ENCODE peak calls at places on chromosomes 4 and X, in eight cellular contexts. Z is endodermal cell, G is OCI-LY7, O is astrocyte of the spinal cord, W is neural crest cell, N is lung, J is heart left ventricle, F is breast epithelium. D is an unnamed sample.

GRCh38 chrX:118459494-118459893 is 36.1 kb upstream of the DOCK11 start:
- DNase-seq in Z (no peak), G (peak), O (peak), W (no peak), N (no peak), J (no peak), F (no peak), D (no peak)

GRCh38 chr4:113154281-113154680 is 104.8 kb downstream of the ANK2 start:
- DNase-seq in Z (no peak), G (no peak), O (no peak), W (no peak), N (no peak), J (no peak), F (no peak), D (no peak)

GRCh38 chr4:142512161-142512560 is 333.9 kb downstream of the INPP4B start:
- DNase-seq in Z (no peak), G (no peak), O (no peak), W (no peak), N (no peak), J (no peak), F (no peak), D (no peak)

GRCh38 chrX:153434801-153435200 is 11.1 kb downstream of the TREX2 start:
- DNase-seq in Z (no peak), G (no peak), O (no peak), W (no peak), N (no peak), J (no peak), F (no peak), D (no peak)

GRCh38 chr4:23384741-23385140 is 505.1 kb downstream of the PPARGC1A start:
- DNase-seq in Z (no peak), G (no peak), O (peak), W (no peak), N (no peak), J (no peak), F (no peak), D (no peak)

GRCh38 chr4:171812377-171813194 is 618 bp upstream of the GALNTL6 start:
- DNase-seq in Z (peak), G (no peak), O (no peak), W (peak), N (no peak), J (peak), F (no peak), D (peak)

GRCh38 chrX:103716967-103717366 is 6.3 kb downstream of the TMEM31 start:
- DNase-seq in Z (no peak), G (no peak), O (peak), W (no peak), N (no peak), J (no peak), F (no peak), D (no peak)

GRCh38 chr4:8331567-8331955 is 62.0 kb downstream of the HTRA3 start:
- DNase-seq in Z (no peak), G (no peak), O (no peak), W (no peak), N (no peak), J (peak), F (peak), D (no peak)

GRCh38 chr4:17997129-17997528 is 24.4 kb downstream of the LCORL start:
- DNase-seq in Z (no peak), G (no peak), O (no peak), W (no peak), N (no peak), J (no peak), F (no peak), D (no peak)

GRCh38 chr4:81405900-81406401 is 65.8 kb downstream of the RASGEF1B start:
- DNase-seq in Z (no peak), G (peak), O (peak), W (peak), N (peak), J (no peak), F (no peak), D (no peak)

GRCh38 chr4:185011408-185011807 is 6.9 kb upstream of the HELT start:
- DNase-seq in Z (peak), G (peak), O (no peak), W (peak), N (no peak), J (no peak), F (no peak), D (no peak)

GRCh38 chrX:22314211-22314610 is 41.5 kb downstream of the CBLL2 start:
- DNase-seq in Z (no peak), G (no peak), O (no peak), W (no peak), N (no peak), J (no peak), F (no peak), D (no peak)

GRCh38 chr4:6591305-6591704 is 16.3 kb downstream of the MAN2B2 start:
- DNase-seq in Z (no peak), G (peak), O (no peak), W (no peak), N (no peak), J (no peak), F (no peak), D (no peak)

GRCh38 chr4:88807499-88807898 is 109.9 kb upstream of the NAP1L5 start:
- DNase-seq in Z (no peak), G (no peak), O (no peak), W (no peak), N (no peak), J (no peak), F (no peak), D (no peak)

GRCh38 chr4:173879286-173879908 is 349.4 kb upstream of the HAND2 start:
- DNase-seq in Z (no peak), G (no peak), O (no peak), W (no peak), N (no peak), J (no peak), F (no peak), D (no peak)

GRCh38 chr4:6248394-6248793 is 21.3 kb upstream of the WFS1 start:
- DNase-seq in Z (no peak), G (no peak), O (no peak), W (no peak), N (no peak), J (no peak), F (no peak), D (no peak)

GRCh38 chrX:45843518-45843917 is 642.8 kb upstream of the DIPK2B start:
- DNase-seq in Z (no peak), G (no peak), O (no peak), W (no peak), N (no peak), J (no peak), F (no peak), D (no peak)

GRCh38 chr4:85955614-85956295 is 404.1 kb downstream of the MAPK10 start:
- DNase-seq in Z (no peak), G (no peak), O (no peak), W (no peak), N (no peak), J (no peak), F (no peak), D (no peak)

GRCh38 chrX:17521871-17522693 is 147.1 kb downstream of the NHS start:
- DNase-seq in Z (peak), G (no peak), O (peak), W (no peak), N (no peak), J (no peak), F (no peak), D (no peak)

GRCh38 chr4:38013461-38014366 is 53.5 kb downstream of the PTTG2 start:
- DNase-seq in Z (no peak), G (no peak), O (peak), W (no peak), N (no peak), J (peak), F (no peak), D (no peak)

GRCh38 chrX:37986893-37987292 is 19.5 kb upstream of the SYTL5 start:
- DNase-seq in Z (no peak), G (no peak), O (peak), W (no peak), N (no peak), J (no peak), F (no peak), D (no peak)

GRCh38 chr4:37715889-37716402 is 29.8 kb upstream of the RELL1 start:
- DNase-seq in Z (no peak), G (no peak), O (peak), W (no peak), N (no peak), J (no peak), F (no peak), D (no peak)

GRCh38 chrX:86078650-86079049 is 31.3 kb upstream of the CHM start:
- DNase-seq in Z (no peak), G (no peak), O (no peak), W (no peak), N (no peak), J (no peak), F (no peak), D (no peak)
- TF ChIP-seq CTCF in Z (no peak), G (no peak), O (no peak), W (no peak), N (no peak), J (no peak), F (no peak), D (no peak)

GRCh38 chr4:40388248-40388647 is 53.1 kb downstream of the CHRNA9 start:
- DNase-seq in Z (peak), G (peak), O (no peak), W (no peak), N (no peak), J (no peak), F (no peak), D (peak)
- TF ChIP-seq CTCF in Z (peak), G (no peak), O (no peak), W (no peak), N (no peak), J (no peak), F (no peak), D (no peak)

DNA sequence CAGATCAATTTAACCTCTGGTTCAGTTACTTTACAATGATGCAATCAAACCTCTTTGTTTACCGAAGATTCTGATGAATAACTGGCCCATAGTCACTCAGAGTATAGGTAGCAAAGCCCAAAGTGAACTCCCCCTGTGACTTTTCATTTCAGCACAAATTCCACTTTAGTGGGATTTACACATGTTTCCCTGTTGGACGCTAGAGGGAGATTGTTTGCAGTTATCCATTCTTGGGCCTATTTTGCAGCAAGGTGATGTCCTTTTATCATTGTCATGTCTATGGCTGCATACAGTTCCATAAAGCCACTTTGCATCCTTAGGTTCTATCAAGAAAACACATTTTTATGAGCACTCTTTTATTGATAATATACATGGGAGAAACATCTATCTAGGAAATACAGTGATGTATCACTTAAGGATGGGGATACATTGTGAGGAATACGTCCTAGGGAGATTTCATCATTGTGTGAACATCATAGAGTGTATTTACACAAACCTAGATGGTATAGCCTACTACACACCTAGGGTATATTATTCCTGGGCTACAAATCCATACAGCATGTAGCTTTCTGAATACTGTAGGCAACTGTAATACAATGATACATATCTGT is 14.5 kb upstream of the DKK2 start:
- DNase-seq in Z (no peak), G (peak), O (no peak), W (no peak), N (no peak), J (no peak), F (no peak), D (no peak)
- TF ChIP-seq CTCF in Z (peak), G (peak), O (peak), W (peak), N (no peak), J (peak), F (peak), D (peak)

GRCh38 chrX:92230628-92231027 is 451.5 kb downstream of the PCDH11X start:
- DNase-seq in Z (no peak), G (no peak), O (no peak), W (no peak), N (no peak), J (no peak), F (no peak), D (no peak)

GRCh38 chrX:92231391-92231790 is 452.2 kb downstream of the PCDH11X start:
- DNase-seq in Z (no peak), G (no peak), O (no peak), W (no peak), N (no peak), J (no peak), F (no peak), D (no peak)

GRCh38 chrX:92232182-92232581 is 453.0 kb downstream of the PCDH11X start:
- DNase-seq in Z (no peak), G (no peak), O (peak), W (peak), N (no peak), J (no peak), F (no peak), D (no peak)
- TF ChIP-seq CTCF in Z (peak), G (peak), O (peak), W (peak), N (no peak), J (peak), F (no peak), D (peak)

DNA sequence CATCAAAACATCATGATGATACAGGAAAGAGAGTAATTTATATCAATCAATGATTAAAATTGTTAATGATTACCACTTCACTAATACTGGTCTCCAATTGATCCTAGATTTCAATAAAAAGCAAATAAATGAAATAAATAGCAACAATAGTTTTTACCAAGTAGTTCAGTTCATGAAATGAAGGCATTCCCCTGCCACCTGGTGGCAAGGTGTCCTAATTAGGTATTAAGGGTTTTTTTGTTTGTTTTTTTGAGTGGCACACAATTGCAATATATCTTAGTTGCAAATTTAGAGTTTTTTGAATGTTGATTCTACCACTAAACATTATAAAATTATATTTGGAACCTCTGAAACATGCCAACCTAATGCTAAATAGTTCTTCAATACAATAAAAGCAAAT is 157.4 kb upstream of the PDE5A start:
- DNase-seq in Z (no peak), G (no peak), O (peak), W (no peak), N (no peak), J (no peak), F (no peak), D (no peak)
- TF ChIP-seq CTCF in Z (peak), G (peak), O (peak), W (no peak), N (no peak), J (peak), F (peak), D (no peak)

DNA sequence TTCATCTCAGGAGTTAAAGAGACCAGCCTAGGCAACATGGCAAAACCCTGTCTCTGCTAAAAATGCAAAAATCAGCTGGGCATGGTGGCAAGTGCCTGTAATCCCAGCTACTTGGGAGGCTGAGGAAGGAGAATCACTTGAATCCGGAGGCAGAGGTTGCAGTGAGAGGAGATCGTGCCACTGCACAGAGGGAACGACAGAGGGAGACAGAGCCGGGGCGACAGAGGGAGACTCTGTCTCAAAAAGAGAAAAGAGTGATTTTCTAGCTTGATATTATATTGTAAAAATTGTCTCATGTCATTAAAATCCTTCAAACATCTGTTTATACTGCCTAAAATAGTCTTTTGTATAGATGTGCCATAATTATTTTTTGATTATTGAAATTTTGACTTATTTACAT is 225.4 kb upstream of the AGA start:
- DNase-seq in Z (no peak), G (no peak), O (no peak), W (no peak), N (no peak), J (no peak), F (no peak), D (no peak)
- TF ChIP-seq CTCF in Z (peak), G (no peak), O (peak), W (peak), N (no peak), J (peak), F (no peak), D (no peak)

GRCh38 chr4:155973639-155974475 is 20.2 kb upstream of the CTSO start:
- DNase-seq in Z (no peak), G (no peak), O (peak), W (no peak), N (no peak), J (no peak), F (no peak), D (no peak)

GRCh38 chr4:155967098-155967497 is 13.4 kb upstream of the CTSO start:
- DNase-seq in Z (no peak), G (no peak), O (peak), W (no peak), N (no peak), J (no peak), F (no peak), D (no peak)

GRCh38 chr4:155974476-155974749 is 20.7 kb upstream of the CTSO start:
- DNase-seq in Z (no peak), G (no peak), O (no peak), W (no peak), N (no peak), J (no peak), F (no peak), D (no peak)

GRCh38 chr4:155974957-155975356 is 21.3 kb upstream of the CTSO start:
- DNase-seq in Z (no peak), G (no peak), O (no peak), W (no peak), N (no peak), J (no peak), F (no peak), D (no peak)

DNA sequence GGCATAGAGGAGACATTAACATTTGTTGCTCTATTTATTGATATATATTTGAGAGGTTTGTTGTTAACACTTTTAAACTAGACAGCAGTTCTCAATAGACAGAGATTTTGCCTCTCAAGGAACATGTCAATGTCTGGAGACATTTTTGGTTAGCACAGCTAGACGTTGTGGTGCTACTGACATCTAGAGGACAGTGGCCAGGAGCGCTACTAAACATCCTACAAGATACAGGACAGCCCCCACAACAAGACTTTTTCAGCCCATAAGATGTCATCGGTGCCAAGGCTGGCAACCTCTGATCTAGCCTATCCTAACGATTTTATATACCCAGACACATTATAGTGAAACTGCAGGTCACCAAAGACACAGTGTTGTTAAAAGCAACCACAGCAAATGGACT is 18.4 kb upstream of the CTSO start:
- DNase-seq in Z (peak), G (no peak), O (peak), W (no peak), N (no peak), J (no peak), F (no peak), D (no peak)
- TF ChIP-seq CTCF in Z (peak), G (peak), O (peak), W (peak), N (no peak), J (peak), F (no peak), D (no peak)

GRCh38 chr4:186149872-186150271 is 41.5 kb upstream of the CYP4V2 start:
- DNase-seq in Z (peak), G (peak), O (peak), W (peak), N (no peak), J (peak), F (no peak), D (peak)
- TF ChIP-seq CTCF in Z (peak), G (peak), O (peak), W (peak), N (no peak), J (peak), F (peak), D (peak)

DNA sequence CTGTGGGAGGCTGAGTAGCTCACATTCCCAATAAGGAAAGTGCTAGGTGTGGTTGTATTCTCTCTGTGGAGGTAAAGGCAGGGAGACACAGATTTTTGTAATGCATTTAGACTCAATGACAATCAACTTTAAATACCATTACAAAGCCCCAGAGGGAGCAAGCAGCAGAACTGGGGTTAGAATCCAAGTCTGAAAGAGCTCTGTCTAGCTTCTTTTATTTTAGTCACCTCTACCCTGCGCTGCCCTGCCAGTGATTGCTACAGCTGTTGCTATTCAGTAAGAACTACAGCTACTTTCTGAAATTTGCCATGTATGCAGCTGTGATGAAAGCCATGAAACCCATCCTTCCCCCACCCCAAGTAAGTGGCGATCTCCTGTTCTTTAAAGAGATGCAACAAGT is 22.5 kb downstream of the SLC39A8 start:
- DNase-seq in Z (no peak), G (no peak), O (no peak), W (no peak), N (no peak), J (no peak), F (no peak), D (no peak)
- TF ChIP-seq CTCF in Z (peak), G (no peak), O (no peak), W (no peak), N (no peak), J (no peak), F (no peak), D (no peak)

DNA sequence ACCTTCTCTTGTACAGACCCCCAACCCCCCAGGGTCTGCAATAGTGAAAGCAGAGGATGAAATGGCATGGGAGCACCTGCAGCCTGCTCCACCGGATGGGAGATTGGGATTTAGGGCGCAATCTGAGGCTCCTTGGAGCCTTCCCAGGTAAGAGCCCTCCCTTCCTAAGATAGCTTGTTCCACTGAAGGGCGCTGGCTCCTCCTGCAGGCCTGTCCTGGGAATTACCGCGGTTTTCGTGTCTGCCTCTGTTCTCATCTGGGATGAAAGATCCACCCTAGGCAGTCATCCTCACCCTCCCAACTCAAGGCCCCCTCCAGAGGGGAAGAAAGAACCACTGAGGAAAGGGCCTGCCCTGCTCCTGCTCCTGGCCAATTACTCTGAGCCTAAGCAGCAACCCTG is 547.6 kb downstream of the SMARCA1 start:
- DNase-seq in Z (peak), G (peak), O (peak), W (peak), N (no peak), J (no peak), F (no peak), D (peak)
- TF ChIP-seq CTCF in Z (peak), G (peak), O (peak), W (peak), N (peak), J (peak), F (peak), D (peak)

D was measured in mesothelial cell of epicardium.